ENCODE peak calls at places on chromosomes 11 and 22, in six cellular contexts. U is osteocyte, J is heart right ventricle, I is BJ, Q is AG09309, Z is cardiac fibroblast. C is an unnamed sample.

GRCh38 chr22:48348855-48349254 is 1478.8 kb downstream of the BRD1 start:
- DNase-seq in U (no peak), J (no peak), I (no peak), Q (no peak), Z (no peak), C (no peak)

GRCh38 chr22:20247010-20247505 is 21.1 kb downstream of the RTN4R start:
- DNase-seq in U (no peak), J (no peak), I (no peak), Q (no peak), Z (peak), C (peak)

GRCh38 chr11:2259897-2260451 is 10.4 kb downstream of the ASCL2 start:
- DNase-seq in U (peak), J (no peak), I (no peak), Q (no peak), Z (no peak), C (no peak)

GRCh38 chr22:37186997-37187522 is 987 bp downstream of the C1QTNF6 start:
- DNase-seq in U (no peak), J (no peak), I (no peak), Q (no peak), Z (peak), C (no peak)

GRCh38 chr11:71179877-71180276 is 72.5 kb downstream of the SHANK2 start:
- DNase-seq in U (peak), J (no peak), I (no peak), Q (no peak), Z (no peak), C (no peak)

GRCh38 chr22:17732251-17732854 is 41.9 kb downstream of the BID start:
- DNase-seq in U (no peak), J (no peak), I (no peak), Q (no peak), Z (no peak), C (no peak)

GRCh38 chr11:111765320-111765983 is 737 bp downstream of the PPP2R1B start:
- DNase-seq in U (peak), J (peak), I (no peak), Q (no peak), Z (no peak), C (no peak)

GRCh38 chr11:19880088-19880345 is 167.4 kb downstream of the NAV2 start:
- DNase-seq in U (no peak), J (no peak), I (no peak), Q (no peak), Z (no peak), C (no peak)

DNA sequence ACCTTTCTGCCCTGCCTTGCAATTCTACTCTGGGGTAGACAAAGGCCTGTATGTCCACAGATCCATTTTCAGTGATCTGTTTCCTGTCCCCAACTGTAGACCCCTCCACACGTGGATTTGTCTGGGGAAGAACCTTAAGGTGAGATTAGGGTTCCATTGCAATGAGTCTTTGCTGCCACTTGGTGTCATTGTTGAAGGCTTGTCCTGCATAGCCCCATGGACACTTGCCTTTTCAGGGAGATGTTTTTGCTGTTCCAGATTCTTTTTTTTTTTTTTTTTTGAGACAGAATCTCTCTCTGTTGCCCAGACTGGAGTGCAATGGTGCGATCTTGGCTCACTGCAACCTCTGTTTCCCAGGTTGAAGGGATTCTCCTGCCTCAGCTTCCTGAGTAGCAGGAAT is 21.8 kb downstream of the SERPING1 start:
- DNase-seq in U (no peak), J (no peak), I (no peak), Q (no peak), Z (no peak), C (no peak)
- TF ChIP-seq CTCF in U (no peak), J (no peak), I (peak), Q (no peak), Z (peak), C (peak)

GRCh38 chr11:27699926-27700350 is 317 bp downstream of the BDNF start:
- DNase-seq in U (peak), J (no peak), I (no peak), Q (no peak), Z (no peak), C (no peak)

GRCh38 chr11:27699242-27699925 is 871 bp downstream of the BDNF start:
- DNase-seq in U (peak), J (no peak), I (no peak), Q (no peak), Z (peak), C (no peak)

GRCh38 chr11:27703453-27703852 is 3.2 kb upstream of the BDNF start:
- DNase-seq in U (no peak), J (no peak), I (no peak), Q (no peak), Z (peak), C (no peak)

GRCh38 chr11:27700351-27701261 is at the start of gene BDNF:
- DNase-seq in U (peak), J (no peak), I (no peak), Q (no peak), Z (peak), C (no peak)

GRCh38 chr11:27701262-27702105 is 1.2 kb upstream of the BDNF start:
- DNase-seq in U (peak), J (peak), I (no peak), Q (peak), Z (peak), C (no peak)
- TF ChIP-seq CTCF in U (peak), J (no peak), I (peak), Q (peak), Z (peak), C (peak)

GRCh38 chr11:76334826-76335389 is 46.0 kb downstream of the THAP12 start:
- DNase-seq in U (no peak), J (no peak), I (no peak), Q (no peak), Z (no peak), C (no peak)
- TF ChIP-seq CTCF in U (no peak), J (no peak), I (no peak), Q (no peak), Z (no peak), C (no peak)

GRCh38 chr11:109037856-109038780 is 373.2 kb downstream of the DDX10 start:
- DNase-seq in U (no peak), J (no peak), I (peak), Q (peak), Z (peak), C (no peak)
- TF ChIP-seq CTCF in U (no peak), J (no peak), I (no peak), Q (peak), Z (no peak), C (no peak)